ENCODE peak calls at places on chromosomes 3 and 15, in nine cellular contexts. One of them, this sample, is unnamed.

GRCh38 chr3:126743350-126743749 is 39.3 kb downstream of the CHCHD6 start:
- DNase-seq in heart right ventricle: no peak
- DNase-seq in left ventricle myocardium inferior: no peak
- DNase-seq in mammary epithelial cell: no peak
- DNase-seq in AG04450: no peak
- DNase-seq in cardiac fibroblast: no peak
- DNase-seq in DND-41: no peak
- DNase-seq in stomach: no peak
- DNase-seq in gastrocnemius medialis: no peak
- DNase-seq in this sample: no peak

GRCh38 chr3:78204977-78205376 is 1165.1 kb downstream of the ROBO2 start:
- DNase-seq in stomach: no peak
- DNase-seq in AG04450: peak; percentile 10
- DNase-seq in gastrocnemius medialis: no peak
- DNase-seq in cardiac fibroblast: peak; percentile 43
- DNase-seq in left ventricle myocardium inferior: no peak
- DNase-seq in mammary epithelial cell: no peak
- DNase-seq in heart right ventricle: peak; percentile 3
- DNase-seq in DND-41: no peak
- DNase-seq in this sample: peak; percentile 14

GRCh38 chr3:55042591-55042990 is 114.7 kb upstream of the LRTM1 start:
- DNase-seq in cardiac fibroblast: peak; percentile 20
- DNase-seq in AG04450: no peak
- DNase-seq in gastrocnemius medialis: no peak
- DNase-seq in mammary epithelial cell: no peak
- DNase-seq in left ventricle myocardium inferior: no peak
- DNase-seq in stomach: no peak
- DNase-seq in heart right ventricle: no peak
- DNase-seq in DND-41: no peak
- DNase-seq in this sample: no peak

GRCh38 chr3:53255775-53256703 is at the start of gene TKT:
- DNase-seq in gastrocnemius medialis: peak; percentile 77
- DNase-seq in stomach: peak; percentile 92
- DNase-seq in heart right ventricle: peak; percentile 83
- DNase-seq in cardiac fibroblast: peak; percentile 91
- DNase-seq in DND-41: peak; percentile 85
- DNase-seq in AG04450: peak; percentile 54
- DNase-seq in left ventricle myocardium inferior: peak; percentile 91
- DNase-seq in mammary epithelial cell: peak; percentile 85
- DNase-seq in this sample: peak; percentile 43

GRCh38 chr3:175146258-175146657 is 287.1 kb downstream of the NAALADL2 start:
- DNase-seq in heart right ventricle: no peak
- DNase-seq in DND-41: no peak
- DNase-seq in mammary epithelial cell: no peak
- DNase-seq in left ventricle myocardium inferior: no peak
- DNase-seq in gastrocnemius medialis: no peak
- DNase-seq in stomach: no peak
- DNase-seq in AG04450: peak; percentile 4
- DNase-seq in cardiac fibroblast: peak; percentile 46
- DNase-seq in this sample: no peak

GRCh38 chr3:3998140-3998977 is 199.1 kb downstream of the LRRN1 start:
- DNase-seq in stomach: no peak
- DNase-seq in gastrocnemius medialis: no peak
- DNase-seq in left ventricle myocardium inferior: no peak
- DNase-seq in AG04450: no peak
- DNase-seq in cardiac fibroblast: peak; percentile 18
- DNase-seq in DND-41: peak; percentile 38
- DNase-seq in heart right ventricle: no peak
- DNase-seq in mammary epithelial cell: peak; percentile 17
- DNase-seq in this sample: peak; percentile 29

GRCh38 chr15:89740137-89740536 is 10.9 kb downstream of the MESP1 start:
- DNase-seq in stomach: peak; percentile 48
- DNase-seq in AG04450: peak; percentile 53
- DNase-seq in heart right ventricle: peak; percentile 61
- DNase-seq in cardiac fibroblast: peak; percentile 83
- DNase-seq in left ventricle myocardium inferior: no peak
- DNase-seq in DND-41: peak; percentile 69
- DNase-seq in gastrocnemius medialis: peak; percentile 39
- DNase-seq in mammary epithelial cell: peak; percentile 52
- DNase-seq in this sample: no peak

GRCh38 chr3:149589332-149589731 is 68.5 kb downstream of the WWTR1 start:
- DNase-seq in heart right ventricle: no peak
- DNase-seq in gastrocnemius medialis: no peak
- DNase-seq in DND-41: no peak
- DNase-seq in mammary epithelial cell: no peak
- DNase-seq in cardiac fibroblast: peak; percentile 87
- DNase-seq in stomach: no peak
- DNase-seq in AG04450: no peak
- DNase-seq in left ventricle myocardium inferior: no peak
- DNase-seq in this sample: no peak

GRCh38 chr3:14513566-14514322 is 26.4 kb downstream of the GRIP2 start:
- DNase-seq in AG04450: no peak
- DNase-seq in cardiac fibroblast: no peak
- DNase-seq in heart right ventricle: no peak
- DNase-seq in stomach: no peak
- DNase-seq in DND-41: no peak
- DNase-seq in left ventricle myocardium inferior: no peak
- DNase-seq in mammary epithelial cell: no peak
- DNase-seq in gastrocnemius medialis: no peak
- DNase-seq in this sample: no peak

GRCh38 chr15:64877435-64877834 is 34.3 kb upstream of the ANKDD1A start:
- DNase-seq in left ventricle myocardium inferior: peak; percentile 79
- DNase-seq in cardiac fibroblast: peak; percentile 54
- DNase-seq in gastrocnemius medialis: peak; percentile 59
- DNase-seq in heart right ventricle: peak; percentile 81
- DNase-seq in mammary epithelial cell: no peak
- DNase-seq in stomach: peak; percentile 53
- DNase-seq in AG04450: no peak
- DNase-seq in DND-41: no peak
- DNase-seq in this sample: no peak

GRCh38 chr15:97482521-97482920 is 478.0 kb upstream of the ARRDC4 start:
- DNase-seq in heart right ventricle: no peak
- DNase-seq in mammary epithelial cell: no peak
- DNase-seq in left ventricle myocardium inferior: no peak
- DNase-seq in stomach: no peak
- DNase-seq in cardiac fibroblast: no peak
- DNase-seq in DND-41: no peak
- DNase-seq in AG04450: no peak
- DNase-seq in gastrocnemius medialis: no peak
- DNase-seq in this sample: no peak
- TF ChIP-seq CTCF in heart right ventricle: peak; percentile 15
- TF ChIP-seq CTCF in mammary epithelial cell: no peak
- TF ChIP-seq CTCF in left ventricle myocardium inferior: peak; percentile 38
- TF ChIP-seq CTCF in stomach: no peak
- TF ChIP-seq CTCF in cardiac fibroblast: no peak
- TF ChIP-seq CTCF in DND-41: peak; percentile 14
- TF ChIP-seq CTCF in AG04450: no peak
- TF ChIP-seq CTCF in gastrocnemius medialis: no peak
- TF ChIP-seq CTCF in this sample: peak; percentile 39

DNA sequence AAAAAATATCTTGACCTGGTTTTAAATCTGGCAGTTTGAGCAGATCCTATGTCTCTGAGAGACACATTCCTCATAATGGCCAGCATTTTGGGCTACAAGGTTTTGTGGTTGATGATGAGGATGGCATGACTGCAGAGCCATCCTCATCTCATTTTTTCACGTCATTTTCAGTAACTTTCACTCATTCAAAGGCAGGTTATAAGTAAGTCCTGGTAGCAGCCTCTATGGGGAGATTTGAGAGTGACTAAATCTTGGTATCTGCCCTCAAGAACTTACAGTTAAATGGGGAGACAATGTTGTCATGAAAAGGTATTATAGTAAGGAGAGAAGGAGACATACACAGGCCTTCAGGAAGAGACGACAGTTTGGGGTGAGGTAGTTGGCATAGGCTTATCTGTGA is 14.5 kb downstream of the TIGIT start:
- DNase-seq in gastrocnemius medialis: no peak
- DNase-seq in mammary epithelial cell: no peak
- DNase-seq in heart right ventricle: no peak
- DNase-seq in AG04450: no peak
- DNase-seq in DND-41: no peak
- DNase-seq in left ventricle myocardium inferior: no peak
- DNase-seq in stomach: no peak
- DNase-seq in cardiac fibroblast: no peak
- DNase-seq in this sample: no peak
- H3K4me3 ChIP-seq in gastrocnemius medialis: no peak overlapping the region
- H3K4me3 ChIP-seq in mammary epithelial cell: no peak overlapping the region
- H3K4me3 ChIP-seq in heart right ventricle: no peak overlapping the region
- H3K4me3 ChIP-seq in AG04450: no peak overlapping the region
- H3K4me3 ChIP-seq in DND-41: no peak overlapping the region
- H3K4me3 ChIP-seq in left ventricle myocardium inferior: no peak overlapping the region
- H3K4me3 ChIP-seq in stomach: no peak overlapping the region
- H3K4me3 ChIP-seq in cardiac fibroblast: no peak overlapping the region
- H3K4me3 ChIP-seq in this sample: no peak overlapping the region

DNA sequence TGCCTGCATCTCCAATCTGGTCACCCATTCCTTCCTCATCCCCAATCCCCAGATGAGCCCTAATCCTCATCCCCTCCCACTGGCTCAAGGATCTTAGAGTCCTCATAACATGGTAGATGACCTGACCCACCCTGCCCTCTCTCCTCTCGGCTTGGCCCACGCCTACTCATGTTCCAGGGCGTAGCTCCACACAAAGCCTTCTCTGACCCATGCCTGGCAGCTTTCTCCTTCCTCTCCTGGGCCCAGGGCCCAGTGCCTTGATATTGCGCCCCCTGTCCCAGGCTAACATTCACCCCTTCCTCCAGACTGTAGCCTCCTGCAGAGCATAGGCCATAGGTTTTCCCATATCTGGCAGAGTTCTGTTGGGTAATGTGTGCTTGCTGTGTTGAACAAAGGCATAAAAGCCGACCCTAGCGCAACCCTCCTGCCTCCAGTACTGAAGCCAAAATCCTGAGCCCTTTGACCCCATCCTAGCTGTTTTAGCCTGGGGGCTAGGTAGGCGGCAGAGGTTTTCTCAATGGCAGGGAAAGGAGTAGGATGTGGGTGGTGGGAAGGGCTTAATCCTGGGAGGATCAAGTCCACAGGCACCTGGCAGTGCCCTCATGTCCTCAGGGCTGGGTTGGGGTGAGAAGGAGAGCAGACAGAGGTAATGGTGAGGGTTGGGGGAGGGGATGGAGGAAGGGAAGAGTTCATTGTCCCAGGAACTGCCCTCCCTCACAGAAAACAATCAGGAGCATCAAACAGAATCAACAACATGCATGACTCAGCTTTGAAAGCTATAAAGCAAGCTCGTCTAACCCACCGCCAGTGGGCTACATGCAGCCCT is 35.5 kb downstream of the MESD start:
- DNase-seq in heart right ventricle: no peak
- DNase-seq in AG04450: no peak
- DNase-seq in left ventricle myocardium inferior: no peak
- DNase-seq in mammary epithelial cell: no peak
- DNase-seq in cardiac fibroblast: peak; percentile 56
- DNase-seq in gastrocnemius medialis: no peak
- DNase-seq in DND-41: no peak
- DNase-seq in stomach: no peak
- DNase-seq in this sample: no peak
- TF ChIP-seq CTCF in heart right ventricle: no peak
- TF ChIP-seq CTCF in AG04450: no peak
- TF ChIP-seq CTCF in left ventricle myocardium inferior: no peak
- TF ChIP-seq CTCF in mammary epithelial cell: no peak
- TF ChIP-seq CTCF in cardiac fibroblast: no peak
- TF ChIP-seq CTCF in gastrocnemius medialis: no peak
- TF ChIP-seq CTCF in DND-41: no peak
- TF ChIP-seq CTCF in stomach: no peak
- TF ChIP-seq CTCF in this sample: no peak

DNA sequence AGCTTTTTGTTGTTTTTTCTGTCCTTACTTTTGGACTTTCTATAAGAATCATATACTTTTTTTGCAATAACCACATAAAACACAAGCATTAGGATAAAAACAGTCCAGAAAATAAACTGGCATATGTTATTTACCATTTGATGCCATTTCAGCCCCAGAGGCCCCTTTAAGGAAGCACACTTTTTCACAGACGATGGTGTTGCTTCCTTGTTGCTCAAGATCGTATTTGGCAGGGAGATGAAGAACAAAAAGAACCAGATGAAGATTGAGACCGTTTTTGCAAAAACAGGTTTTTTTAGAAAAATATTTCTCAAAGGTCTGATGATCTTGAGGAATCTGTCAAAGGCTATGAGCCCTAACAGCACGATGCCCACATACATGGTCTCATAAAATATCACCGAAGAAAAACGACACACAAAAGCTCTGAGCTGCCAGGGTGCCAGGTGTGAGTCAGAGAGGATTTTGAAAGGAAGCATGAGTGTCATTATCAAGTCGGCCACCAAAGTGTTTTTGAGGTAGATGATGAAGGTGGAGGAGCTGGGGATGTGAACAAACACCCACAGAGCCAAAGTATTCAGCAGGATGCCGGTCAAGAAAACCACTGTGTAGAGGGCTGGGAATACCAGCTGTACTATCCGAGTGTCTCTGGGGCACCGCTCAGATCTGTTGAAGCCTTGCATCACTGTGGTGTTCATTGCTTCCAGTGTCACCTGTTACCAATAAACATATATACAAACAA is 882 bp downstream of the P2RY13 start:
- DNase-seq in stomach: no peak
- DNase-seq in AG04450: no peak
- DNase-seq in cardiac fibroblast: peak; percentile 52
- DNase-seq in gastrocnemius medialis: no peak
- DNase-seq in heart right ventricle: no peak
- DNase-seq in left ventricle myocardium inferior: no peak
- DNase-seq in mammary epithelial cell: no peak
- DNase-seq in DND-41: no peak
- DNase-seq in this sample: no peak
- H3K4me3 ChIP-seq in stomach: no peak overlapping the region
- H3K4me3 ChIP-seq in AG04450: no peak overlapping the region
- H3K4me3 ChIP-seq in cardiac fibroblast: no peak overlapping the region
- H3K4me3 ChIP-seq in gastrocnemius medialis: no peak overlapping the region
- H3K4me3 ChIP-seq in heart right ventricle: peak overlapping the region; percentile 52
- H3K4me3 ChIP-seq in left ventricle myocardium inferior: peak overlapping the region; percentile 36
- H3K4me3 ChIP-seq in mammary epithelial cell: no peak overlapping the region
- H3K4me3 ChIP-seq in DND-41: no peak overlapping the region
- H3K4me3 ChIP-seq in this sample: no peak overlapping the region

GRCh38 chr3:134126153-134126552 is 96.4 kb upstream of the SLCO2A1 start:
- DNase-seq in cardiac fibroblast: peak; percentile 16
- DNase-seq in DND-41: no peak
- DNase-seq in heart right ventricle: no peak
- DNase-seq in stomach: no peak
- DNase-seq in left ventricle myocardium inferior: no peak
- DNase-seq in gastrocnemius medialis: no peak
- DNase-seq in mammary epithelial cell: no peak
- DNase-seq in AG04450: no peak
- DNase-seq in this sample: no peak
- TF ChIP-seq CTCF in cardiac fibroblast: peak; percentile 42
- TF ChIP-seq CTCF in DND-41: no peak
- TF ChIP-seq CTCF in heart right ventricle: no peak
- TF ChIP-seq CTCF in stomach: no peak
- TF ChIP-seq CTCF in left ventricle myocardium inferior: no peak
- TF ChIP-seq CTCF in gastrocnemius medialis: no peak
- TF ChIP-seq CTCF in mammary epithelial cell: peak; percentile 35
- TF ChIP-seq CTCF in AG04450: peak; percentile 26
- TF ChIP-seq CTCF in this sample: no peak